ENCODE peak calls at places on chromosomes 4 and X, in nine cellular contexts. C, A, Y, M, B, P, Q, Z and V are unnamed samples.

GRCh38 chr4:51930557-51930956 is 87.6 kb downstream of the DCUN1D4 start:
- DNase-seq in P (peak), Y (no peak), Q (no peak), B (no peak), A (no peak), Z (no peak), M (no peak), C (no peak), V (no peak)

GRCh38 chr4:138236035-138236434 is 6.1 kb downstream of the SLC7A11 start:
- DNase-seq in B (no peak), C (no peak), M (no peak), Y (no peak), Z (no peak), A (no peak), P (no peak), Q (no peak), V (no peak)

GRCh38 chrX:10014462-10015373 is 47.6 kb downstream of the CLDN34 start:
- DNase-seq in Y (peak), C (peak), B (peak), Z (no peak), A (peak), M (peak), Q (peak), P (peak), V (peak)

GRCh38 chrX:68808686-68809357 is 20.0 kb upstream of the EFNB1 start:
- DNase-seq in B (no peak), A (no peak), Y (no peak), Z (no peak), Q (no peak), M (peak), P (no peak), C (peak), V (no peak)

GRCh38 chr4:148793221-148793620 is 351.0 kb upstream of the NR3C2 start:
- DNase-seq in Z (no peak), P (no peak), B (no peak), C (no peak), A (no peak), Y (no peak), Q (no peak), M (no peak), V (no peak)

GRCh38 chrX:16633754-16634153 is 16.2 kb upstream of the S100G start:
- DNase-seq in M (peak), C (no peak), Y (no peak), P (no peak), Q (no peak), Z (no peak), A (no peak), B (no peak), V (no peak)

GRCh38 chr4:122762520-122762919 is 30.0 kb downstream of the BBS12 start:
- DNase-seq in P (no peak), Y (no peak), C (no peak), B (no peak), A (no peak), Z (no peak), M (no peak), Q (no peak), V (no peak)

GRCh38 chrX:35289952-35290351 is 347.4 kb downstream of the FAM47B start:
- DNase-seq in A (no peak), B (no peak), M (no peak), P (no peak), Q (no peak), C (no peak), Z (no peak), Y (no peak), V (no peak)

GRCh38 chr4:2798399-2799301 is 5.8 kb downstream of the SH3BP2 start:
- DNase-seq in B (no peak), P (no peak), A (no peak), Y (peak), M (no peak), Z (no peak), C (no peak), Q (peak), V (no peak)

GRCh38 chrX:109959356-109959871 is 43.5 kb upstream of the TMEM164 start:
- DNase-seq in A (no peak), M (peak), Z (no peak), P (no peak), Q (no peak), B (no peak), Y (no peak), C (no peak), V (no peak)

GRCh38 chr4:147101678-147102077 is 156.0 kb upstream of the TTC29 start:
- DNase-seq in B (no peak), M (no peak), C (no peak), P (no peak), A (no peak), Z (no peak), Y (no peak), Q (no peak), V (no peak)

GRCh38 chr4:6916587-6917444 is 7.2 kb downstream of the TBC1D14 start:
- DNase-seq in A (peak), Q (peak), M (no peak), B (no peak), Y (no peak), C (no peak), Z (no peak), P (no peak), V (no peak)

GRCh38 chr4:83335691-83336090 is 1.0 kb upstream of the HPSE start:
- DNase-seq in B (no peak), P (no peak), Q (no peak), M (no peak), Y (no peak), A (no peak), Z (no peak), C (no peak), V (no peak)

GRCh38 chr4:186132577-186133277 is 28.2 kb downstream of the FAM149A start:
- DNase-seq in Z (no peak), Q (no peak), M (peak), Y (no peak), P (no peak), A (no peak), C (peak), B (no peak), V (peak)

GRCh38 chrX:54529166-54529558 is 857 bp upstream of the GNL3L start:
- DNase-seq in Z (no peak), M (no peak), A (no peak), Y (no peak), B (no peak), Q (no peak), P (no peak), C (no peak), V (peak)

GRCh38 chr4:149885896-149886295 is 70.3 kb upstream of the IQCM start:
- DNase-seq in Y (no peak), B (no peak), P (peak), Z (peak), Q (no peak), C (no peak), M (peak), A (no peak), V (no peak)

GRCh38 chr4:94135701-94136100 is 72.0 kb upstream of the SMARCAD1 start:
- DNase-seq in M (no peak), A (no peak), Y (no peak), P (no peak), B (no peak), C (no peak), Z (no peak), Q (no peak), V (peak)

GRCh38 chr4:99033956-99034355 is 38.4 kb downstream of the METAP1 start:
- DNase-seq in Z (no peak), A (no peak), C (no peak), Y (no peak), Q (no peak), B (no peak), P (peak), M (no peak), V (no peak)

GRCh38 chr4:77501240-77501639 is 104.4 kb upstream of the CXCL13 start:
- DNase-seq in Z (no peak), A (no peak), P (no peak), C (no peak), B (no peak), M (no peak), Y (no peak), Q (no peak), V (no peak)

GRCh38 chr4:1793496-1793840 is 375 bp downstream of the FGFR3 start:
- DNase-seq in Q (peak), Y (peak), A (no peak), B (no peak), M (peak), P (peak), C (peak), Z (no peak), V (no peak)

GRCh38 chrX:48938721-48939416 is 18.5 kb downstream of the OTUD5 start:
- DNase-seq in Z (no peak), A (no peak), Q (peak), C (no peak), P (no peak), Y (no peak), M (no peak), B (peak), V (no peak)

GRCh38 chrX:1903380-1903935 is 288.6 kb downstream of the ASMT start:
- DNase-seq in A (no peak), Z (no peak), B (no peak), Q (no peak), M (peak), Y (no peak), P (no peak), C (no peak), V (no peak)

GRCh38 chr4:26321326-26322276 is 787 bp downstream of the RBPJ start:
- DNase-seq in P (no peak), Z (no peak), Q (peak), C (no peak), Y (peak), A (peak), M (no peak), B (no peak), V (peak)

GRCh38 chrX:20300822-20301221 is 34.1 kb upstream of the RPS6KA3 start:
- DNase-seq in Q (no peak), P (no peak), M (no peak), B (no peak), Y (no peak), C (no peak), Z (no peak), A (no peak), V (no peak)